ENCODE peak calls at places on chromosomes 2 and 18, in eight cellular contexts. One of them, this sample, is unnamed. For H3K4me1, the result is how much of the 10 kb centered on the place peaks cover.

GRCh38 chr18:10559566-10560456 is 34.0 kb downstream of the NAPG start:
- DNase-seq in IMR-90: peak
- DNase-seq in OCI-LY7: peak
- DNase-seq in Peyer's patch: no peak
- DNase-seq in K562: peak
- DNase-seq in tibial artery: no peak
- DNase-seq in effector memory CD4-positive, alpha-beta T cell: no peak
- DNase-seq in suprapubic skin: no peak
- DNase-seq in this sample: peak

GRCh38 chr2:109348645-109349554 is 219.9 kb downstream of the SH3RF3 start:
- DNase-seq in IMR-90: no peak
- DNase-seq in OCI-LY7: no peak
- DNase-seq in Peyer's patch: peak
- DNase-seq in K562: no peak
- DNase-seq in tibial artery: no peak
- DNase-seq in effector memory CD4-positive, alpha-beta T cell: peak
- DNase-seq in suprapubic skin: no peak
- DNase-seq in this sample: no peak

GRCh38 chr2:206984206-206984605 is 44.9 kb downstream of the CPO start:
- DNase-seq in IMR-90: peak
- DNase-seq in OCI-LY7: no peak
- DNase-seq in Peyer's patch: no peak
- DNase-seq in K562: no peak
- DNase-seq in tibial artery: no peak
- DNase-seq in effector memory CD4-positive, alpha-beta T cell: no peak
- DNase-seq in suprapubic skin: no peak
- DNase-seq in this sample: no peak

GRCh38 chr2:142483653-142484052 is 352.8 kb upstream of the LRP1B start:
- DNase-seq in IMR-90: no peak
- DNase-seq in OCI-LY7: no peak
- DNase-seq in Peyer's patch: no peak
- DNase-seq in K562: no peak
- DNase-seq in tibial artery: no peak
- DNase-seq in effector memory CD4-positive, alpha-beta T cell: no peak
- DNase-seq in suprapubic skin: no peak
- DNase-seq in this sample: no peak

GRCh38 chr2:71477231-71477681 is 23.9 kb downstream of the DYSF start:
- DNase-seq in IMR-90: no peak
- DNase-seq in OCI-LY7: no peak
- DNase-seq in Peyer's patch: no peak
- DNase-seq in K562: no peak
- DNase-seq in tibial artery: no peak
- DNase-seq in effector memory CD4-positive, alpha-beta T cell: no peak
- DNase-seq in suprapubic skin: no peak
- DNase-seq in this sample: no peak

GRCh38 chr2:170024721-170025120 is 153.2 kb upstream of the MYO3B start:
- DNase-seq in IMR-90: no peak
- DNase-seq in OCI-LY7: peak
- DNase-seq in Peyer's patch: no peak
- DNase-seq in K562: no peak
- DNase-seq in tibial artery: no peak
- DNase-seq in effector memory CD4-positive, alpha-beta T cell: no peak
- DNase-seq in suprapubic skin: no peak
- DNase-seq in this sample: no peak

GRCh38 chr2:237615631-237616249 is 11.6 kb upstream of the LRRFIP1 start:
- DNase-seq in IMR-90: no peak
- DNase-seq in OCI-LY7: no peak
- DNase-seq in Peyer's patch: no peak
- DNase-seq in K562: no peak
- DNase-seq in tibial artery: no peak
- DNase-seq in effector memory CD4-positive, alpha-beta T cell: no peak
- DNase-seq in suprapubic skin: no peak
- DNase-seq in this sample: no peak

GRCh38 chr2:15667579-15668556 is 76.2 kb downstream of the DDX1 start:
- DNase-seq in IMR-90: peak
- DNase-seq in OCI-LY7: no peak
- DNase-seq in Peyer's patch: no peak
- DNase-seq in K562: no peak
- DNase-seq in tibial artery: peak
- DNase-seq in effector memory CD4-positive, alpha-beta T cell: no peak
- DNase-seq in suprapubic skin: no peak
- DNase-seq in this sample: no peak

GRCh38 chr18:24189007-24189528 is 50.2 kb downstream of the CABYR start:
- DNase-seq in IMR-90: peak
- DNase-seq in OCI-LY7: no peak
- DNase-seq in Peyer's patch: no peak
- DNase-seq in K562: no peak
- DNase-seq in tibial artery: no peak
- DNase-seq in effector memory CD4-positive, alpha-beta T cell: no peak
- DNase-seq in suprapubic skin: no peak
- DNase-seq in this sample: no peak

GRCh38 chr18:24188120-24188519 is 49.3 kb downstream of the CABYR start:
- DNase-seq in IMR-90: no peak
- DNase-seq in OCI-LY7: no peak
- DNase-seq in Peyer's patch: no peak
- DNase-seq in K562: no peak
- DNase-seq in tibial artery: no peak
- DNase-seq in effector memory CD4-positive, alpha-beta T cell: no peak
- DNase-seq in suprapubic skin: no peak
- DNase-seq in this sample: no peak

GRCh38 chr18:24187049-24187448 is 48.2 kb downstream of the CABYR start:
- DNase-seq in IMR-90: no peak
- DNase-seq in OCI-LY7: no peak
- DNase-seq in Peyer's patch: no peak
- DNase-seq in K562: no peak
- DNase-seq in tibial artery: no peak
- DNase-seq in effector memory CD4-positive, alpha-beta T cell: no peak
- DNase-seq in suprapubic skin: no peak
- DNase-seq in this sample: no peak

GRCh38 chr18:24187689-24188088 is 48.8 kb downstream of the CABYR start:
- DNase-seq in IMR-90: no peak
- DNase-seq in OCI-LY7: no peak
- DNase-seq in Peyer's patch: no peak
- DNase-seq in K562: no peak
- DNase-seq in tibial artery: no peak
- DNase-seq in effector memory CD4-positive, alpha-beta T cell: no peak
- DNase-seq in suprapubic skin: no peak
- DNase-seq in this sample: no peak

DNA sequence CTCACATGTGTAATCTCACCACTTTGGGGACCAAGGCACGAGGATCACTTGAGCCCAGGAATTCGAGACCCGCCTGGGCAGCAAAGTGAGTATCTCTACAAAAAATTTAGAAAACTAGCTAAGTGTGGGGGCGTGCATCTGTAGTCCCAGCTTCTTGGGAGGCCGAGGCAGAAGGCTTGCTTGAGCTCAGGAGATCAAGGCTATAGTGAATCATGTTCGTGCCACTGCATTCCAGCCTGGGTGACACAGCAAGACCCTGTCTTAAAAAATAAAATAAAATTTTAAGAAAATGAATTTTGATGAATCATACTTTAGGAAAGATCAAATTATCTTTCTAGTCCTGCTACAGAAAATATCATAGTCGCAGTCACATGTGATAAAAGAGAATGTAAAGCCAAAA is 46.9 kb downstream of the CABYR start:
- DNase-seq in IMR-90: peak
- DNase-seq in OCI-LY7: no peak
- DNase-seq in Peyer's patch: no peak
- DNase-seq in K562: no peak
- DNase-seq in tibial artery: no peak
- DNase-seq in effector memory CD4-positive, alpha-beta T cell: no peak
- DNase-seq in suprapubic skin: no peak
- DNase-seq in this sample: no peak
- H3K4me1 ChIP-seq in IMR-90: under half
- H3K4me1 ChIP-seq in OCI-LY7: under half
- H3K4me1 ChIP-seq in Peyer's patch: under half
- H3K4me1 ChIP-seq in K562: under half
- H3K4me1 ChIP-seq in tibial artery: under half
- H3K4me1 ChIP-seq in effector memory CD4-positive, alpha-beta T cell: under half
- H3K4me1 ChIP-seq in suprapubic skin: under half
- H3K4me1 ChIP-seq in this sample: under half

GRCh38 chr2:219429958-219430586 is 4.6 kb upstream of the SPEG start:
- DNase-seq in IMR-90: no peak
- DNase-seq in OCI-LY7: no peak
- DNase-seq in Peyer's patch: no peak
- DNase-seq in K562: no peak
- DNase-seq in tibial artery: no peak
- DNase-seq in effector memory CD4-positive, alpha-beta T cell: no peak
- DNase-seq in suprapubic skin: no peak
- DNase-seq in this sample: no peak

GRCh38 chr2:219434468-219434717 is 250 bp upstream of the SPEG start:
- DNase-seq in IMR-90: no peak
- DNase-seq in OCI-LY7: no peak
- DNase-seq in Peyer's patch: no peak
- DNase-seq in K562: no peak
- DNase-seq in tibial artery: no peak
- DNase-seq in effector memory CD4-positive, alpha-beta T cell: no peak
- DNase-seq in suprapubic skin: no peak
- DNase-seq in this sample: no peak

GRCh38 chr2:219433666-219434467 is 776 bp upstream of the SPEG start:
- DNase-seq in IMR-90: peak
- DNase-seq in OCI-LY7: peak
- DNase-seq in Peyer's patch: no peak
- DNase-seq in K562: peak
- DNase-seq in tibial artery: peak
- DNase-seq in effector memory CD4-positive, alpha-beta T cell: no peak
- DNase-seq in suprapubic skin: no peak
- DNase-seq in this sample: no peak

GRCh38 chr2:219428469-219428868 is 6.2 kb upstream of the SPEG start:
- DNase-seq in IMR-90: no peak
- DNase-seq in OCI-LY7: no peak
- DNase-seq in Peyer's patch: no peak
- DNase-seq in K562: no peak
- DNase-seq in tibial artery: no peak
- DNase-seq in effector memory CD4-positive, alpha-beta T cell: no peak
- DNase-seq in suprapubic skin: no peak
- DNase-seq in this sample: no peak

DNA sequence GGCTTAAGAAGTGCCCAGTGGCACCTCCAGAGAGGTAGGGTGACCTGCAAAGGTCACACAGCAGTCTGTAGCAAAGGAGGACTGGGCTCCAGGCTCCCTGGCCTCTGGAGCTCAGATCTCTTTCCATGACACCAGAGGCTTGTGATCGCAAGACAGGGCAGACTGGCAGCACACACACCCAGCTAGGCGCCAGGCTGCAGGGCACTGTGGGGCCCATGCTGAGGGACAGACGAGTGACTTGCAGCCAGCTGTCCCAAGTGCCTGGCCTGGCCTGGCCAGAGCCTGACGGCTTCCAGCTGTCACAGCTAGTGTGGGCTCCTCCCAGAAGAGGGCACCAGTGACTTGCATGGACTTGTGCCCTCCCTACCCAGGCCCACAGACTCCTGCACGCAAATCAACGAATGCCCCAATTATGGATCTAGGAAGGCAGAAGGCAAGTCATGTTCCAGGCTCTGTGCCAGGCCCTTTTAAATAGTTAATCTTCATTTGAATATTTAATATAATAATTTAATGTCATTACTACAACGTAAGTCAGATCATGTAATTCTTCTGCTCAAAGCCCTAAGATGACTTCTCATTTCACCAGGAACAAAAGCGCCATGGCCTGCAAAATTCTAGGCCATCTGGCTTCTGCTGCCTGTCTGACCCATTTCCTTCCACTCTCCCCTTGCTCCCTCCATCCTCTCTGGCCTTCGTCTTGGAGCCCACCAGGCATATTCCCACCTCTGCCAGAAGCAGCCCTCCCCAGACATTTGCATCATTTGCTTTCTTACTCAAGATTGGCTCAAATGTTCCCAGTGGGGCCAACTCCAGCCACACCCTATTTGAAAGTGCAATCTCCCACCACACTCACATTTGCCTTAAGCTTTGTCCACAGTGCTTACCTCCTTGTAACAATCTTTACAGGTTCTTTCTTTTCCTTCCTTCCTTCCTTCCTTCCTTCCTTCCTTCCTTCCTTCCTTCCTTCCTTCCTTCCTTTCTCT is 3.7 kb upstream of the SPEG start:
- DNase-seq in IMR-90: peak
- DNase-seq in OCI-LY7: peak
- DNase-seq in Peyer's patch: no peak
- DNase-seq in K562: no peak
- DNase-seq in tibial artery: peak
- DNase-seq in effector memory CD4-positive, alpha-beta T cell: no peak
- DNase-seq in suprapubic skin: no peak
- DNase-seq in this sample: no peak
- H3K27ac ChIP-seq in IMR-90: no peak
- H3K27ac ChIP-seq in OCI-LY7: no peak
- H3K27ac ChIP-seq in Peyer's patch: no peak
- H3K27ac ChIP-seq in K562: no peak
- H3K27ac ChIP-seq in tibial artery: peak
- H3K27ac ChIP-seq in effector memory CD4-positive, alpha-beta T cell: no peak
- H3K27ac ChIP-seq in suprapubic skin: no peak
- H3K27ac ChIP-seq in this sample: no peak

DNA sequence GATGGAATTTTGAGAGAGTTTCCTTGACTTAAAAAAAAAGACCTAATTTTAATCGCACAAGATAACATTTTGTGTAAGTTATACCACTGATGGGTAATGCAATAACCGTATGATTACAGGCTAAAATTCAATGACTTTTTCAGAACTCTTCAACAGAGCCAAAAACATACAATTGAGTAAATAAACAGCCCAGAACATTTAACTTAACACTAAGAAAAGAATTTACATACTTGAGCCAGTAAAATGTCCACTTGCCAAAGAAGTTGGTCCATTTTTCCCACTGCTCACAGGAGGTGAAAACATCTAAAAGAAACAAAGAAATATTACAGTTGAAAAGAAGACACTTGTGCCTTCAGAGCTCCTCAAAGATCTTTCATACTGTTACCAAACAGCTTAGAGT is 2.9 kb downstream of the TCF4 start:
- DNase-seq in IMR-90: no peak
- DNase-seq in OCI-LY7: no peak
- DNase-seq in Peyer's patch: no peak
- DNase-seq in K562: no peak
- DNase-seq in tibial artery: no peak
- DNase-seq in effector memory CD4-positive, alpha-beta T cell: no peak
- DNase-seq in suprapubic skin: no peak
- DNase-seq in this sample: no peak
- H3K4me1 ChIP-seq in IMR-90: under half
- H3K4me1 ChIP-seq in OCI-LY7: under half
- H3K4me1 ChIP-seq in Peyer's patch: under half
- H3K4me1 ChIP-seq in K562: under half
- H3K4me1 ChIP-seq in tibial artery: under half
- H3K4me1 ChIP-seq in effector memory CD4-positive, alpha-beta T cell: under half
- H3K4me1 ChIP-seq in suprapubic skin: under half
- H3K4me1 ChIP-seq in this sample: under half

DNA sequence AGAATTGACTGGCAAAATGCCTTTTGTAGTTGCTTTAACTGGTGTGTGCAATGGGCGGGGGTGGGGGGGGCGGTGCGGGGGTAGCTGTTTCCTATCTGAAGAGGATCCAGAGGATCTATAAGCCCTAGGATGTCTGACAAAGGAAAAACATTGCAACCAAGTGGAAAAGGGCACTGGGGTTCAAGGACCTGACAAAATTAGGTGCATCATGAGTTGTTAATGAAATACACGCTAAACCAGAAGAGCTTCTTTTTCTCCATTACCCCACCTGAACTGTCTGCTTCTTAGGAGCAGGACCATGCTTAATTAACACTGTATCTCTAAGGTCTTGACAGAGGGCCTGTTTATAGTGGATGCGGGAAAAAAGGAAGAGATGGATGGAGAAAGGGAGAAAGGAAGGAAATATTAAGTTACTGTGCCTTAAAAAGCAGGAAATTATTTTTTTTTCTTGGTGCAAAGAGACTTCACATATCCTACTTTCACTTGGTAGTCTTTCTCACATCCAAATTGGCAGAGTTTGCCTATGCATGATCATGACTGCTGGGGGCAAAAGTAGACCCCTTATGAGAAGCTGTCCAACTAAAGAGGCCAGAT is 4.7 kb downstream of the RND3 start:
- DNase-seq in IMR-90: peak
- DNase-seq in OCI-LY7: no peak
- DNase-seq in Peyer's patch: no peak
- DNase-seq in K562: no peak
- DNase-seq in tibial artery: no peak
- DNase-seq in effector memory CD4-positive, alpha-beta T cell: no peak
- DNase-seq in suprapubic skin: no peak
- DNase-seq in this sample: no peak
- H3K27ac ChIP-seq in IMR-90: peak
- H3K27ac ChIP-seq in OCI-LY7: no peak
- H3K27ac ChIP-seq in Peyer's patch: no peak
- H3K27ac ChIP-seq in K562: no peak
- H3K27ac ChIP-seq in tibial artery: peak
- H3K27ac ChIP-seq in effector memory CD4-positive, alpha-beta T cell: no peak
- H3K27ac ChIP-seq in suprapubic skin: no peak
- H3K27ac ChIP-seq in this sample: no peak

This sample was measured in pancreas.